ENCODE peak calls at places on chromosome 1, in six cellular contexts. V, Q, W, R, Y and N are unnamed samples. For H3K9me3 and H3K27me3, the result is how much of the 10 kb centered on the place peaks cover.

GRCh38 chr1:33586111-33586510 is 113.7 kb downstream of the ZSCAN20 start:
- DNase-seq in W (no peak), Q (no peak), R (no peak), Y (peak), V (no peak), N (no peak)

GRCh38 chr1:5705751-5706150 is 286.5 kb downstream of the NPHP4 start:
- DNase-seq in Q (no peak), R (no peak), W (no peak), V (no peak), Y (no peak), N (no peak)

GRCh38 chr1:116777831-116778830 is 23.9 kb downstream of the CD2 start:
- DNase-seq in Q (no peak), R (no peak), Y (peak), V (no peak), W (no peak), N (no peak)

GRCh38 chr1:51906306-51907078 is 28.0 kb upstream of the NRDC start:
- DNase-seq in R (no peak), Y (peak), W (no peak), Q (no peak), V (no peak), N (no peak)

GRCh38 chr1:28781305-28781704 is 30.7 kb upstream of the OPRD1 start:
- DNase-seq in R (no peak), W (no peak), Q (no peak), Y (no peak), V (no peak), N (no peak)

GRCh38 chr1:245874942-245875580 is 632.0 kb downstream of the SMYD3 start:
- DNase-seq in W (no peak), V (peak), Y (no peak), Q (peak), R (no peak), N (no peak)

GRCh38 chr1:16614361-16615252 is 1.2 kb upstream of the NBPF1 start:
- DNase-seq in Q (no peak), R (peak), V (peak), W (peak), Y (no peak), N (peak)

GRCh38 chr1:113534875-113535274 is 144.6 kb downstream of the MAGI3 start:
- DNase-seq in W (no peak), V (no peak), Q (no peak), R (no peak), Y (no peak), N (no peak)

GRCh38 chr1:94130851-94131595 is 10.1 kb upstream of the ABCA4 start:
- DNase-seq in R (no peak), Y (peak), V (no peak), Q (no peak), W (no peak), N (no peak)

GRCh38 chr1:9719978-9720722 is 68.6 kb downstream of the PIK3CD start:
- DNase-seq in Q (no peak), W (no peak), R (peak), Y (no peak), V (no peak), N (no peak)

GRCh38 chr1:110187139-110187890 is 22.8 kb upstream of the KCNC4 start:
- DNase-seq in V (no peak), Y (peak), W (no peak), Q (no peak), R (no peak), N (peak)

GRCh38 chr1:243549791-243550190 is 293.9 kb downstream of the SDCCAG8 start:
- DNase-seq in W (no peak), Q (no peak), Y (no peak), V (no peak), R (no peak), N (no peak)

GRCh38 chr1:201540846-201541735 is 2.2 kb downstream of the NAV1 start:
- DNase-seq in Y (no peak), W (no peak), Q (no peak), R (no peak), V (no peak), N (no peak)

GRCh38 chr1:202802998-202803932 is 5.0 kb downstream of the KDM5B start:
- DNase-seq in W (no peak), Y (peak), Q (no peak), V (no peak), R (no peak), N (no peak)

GRCh38 chr1:71565267-71565666 is 484.4 kb upstream of the ZRANB2 start:
- DNase-seq in V (no peak), R (no peak), W (no peak), Q (peak), Y (no peak), N (no peak)

GRCh38 chr1:225465793-225466517 is 38.1 kb upstream of the LBR start:
- DNase-seq in W (no peak), V (no peak), Y (no peak), Q (no peak), R (no peak), N (no peak)

GRCh38 chr1:51955797-51956527 is 34.5 kb downstream of the RAB3B start:
- DNase-seq in Q (no peak), V (no peak), W (no peak), Y (no peak), R (peak), N (no peak)

GRCh38 chr1:151618470-151618869 is 6.6 kb downstream of the SNX27 start:
- DNase-seq in Q (no peak), R (no peak), V (no peak), Y (no peak), W (no peak), N (no peak)

GRCh38 chr1:241612533-241613505 is 27.4 kb downstream of the CHML start:
- DNase-seq in Q (no peak), R (no peak), V (no peak), W (no peak), Y (peak), N (no peak)

GRCh38 chr1:44084998-44085675 is 33.5 kb upstream of the KLF17 start:
- DNase-seq in R (no peak), Y (peak), Q (no peak), V (no peak), W (no peak), N (no peak)

GRCh38 chr1:19477284-19478240 is 7.8 kb downstream of the CAPZB start:
- DNase-seq in Q (no peak), R (no peak), V (peak), W (no peak), Y (no peak), N (peak)

GRCh38 chr1:178643871-178644270 is 81.2 kb upstream of the RALGPS2 start:
- DNase-seq in W (no peak), Y (no peak), V (no peak), Q (no peak), R (no peak), N (no peak)

GRCh38 chr1:113931456-113931855 is 2.3 kb downstream of the HIPK1 start:
- DNase-seq in Q (no peak), R (no peak), W (no peak), V (no peak), Y (peak), N (no peak)

GRCh38 chr1:9295884-9296283 is 3.2 kb downstream of the SPSB1 start:
- DNase-seq in W (no peak), Y (no peak), V (no peak), R (no peak), Q (no peak), N (no peak)

GRCh38 chr1:54884135-54884586 is 2.8 kb downstream of the DHCR24 start:
- DNase-seq in V (no peak), Y (no peak), Q (no peak), W (no peak), R (no peak), N (no peak)

GRCh38 chr1:117095237-117095636 is 26.3 kb downstream of the TRIM45 start:
- DNase-seq in V (no peak), Q (no peak), R (no peak), W (no peak), Y (no peak), N (no peak)

GRCh38 chr1:4756851-4757580 is 102.6 kb downstream of the AJAP1 start:
- DNase-seq in Q (no peak), V (no peak), R (no peak), Y (no peak), W (no peak), N (no peak)

GRCh38 chr1:206461602-206462455 is 8.4 kb upstream of the IKBKE start:
- DNase-seq in W (no peak), V (peak), Q (peak), R (peak), Y (peak), N (peak)

GRCh38 chr1:42380617-42381423 is at the start of gene RIMKLA:
- DNase-seq in W (no peak), Y (peak), R (peak), V (peak), Q (peak), N (peak)

GRCh38 chr1:150464422-150464826 is 22.8 kb upstream of the TARS2 start:
- DNase-seq in R (peak), V (peak), Q (peak), Y (peak), W (no peak), N (no peak)

GRCh38 chr1:92486251-92487077 is at the start of gene GFI1:
- DNase-seq in R (peak), Y (no peak), Q (peak), V (peak), W (no peak), N (peak)

GRCh38 chr1:86205741-86206140 is 49.2 kb upstream of the COL24A1 start:
- DNase-seq in R (no peak), Q (no peak), V (no peak), W (no peak), Y (no peak), N (no peak)

GRCh38 chr1:50704126-50704525 is 255.9 kb downstream of the FAF1 start:
- DNase-seq in Y (peak), V (no peak), R (peak), Q (no peak), W (no peak), N (no peak)

DNA sequence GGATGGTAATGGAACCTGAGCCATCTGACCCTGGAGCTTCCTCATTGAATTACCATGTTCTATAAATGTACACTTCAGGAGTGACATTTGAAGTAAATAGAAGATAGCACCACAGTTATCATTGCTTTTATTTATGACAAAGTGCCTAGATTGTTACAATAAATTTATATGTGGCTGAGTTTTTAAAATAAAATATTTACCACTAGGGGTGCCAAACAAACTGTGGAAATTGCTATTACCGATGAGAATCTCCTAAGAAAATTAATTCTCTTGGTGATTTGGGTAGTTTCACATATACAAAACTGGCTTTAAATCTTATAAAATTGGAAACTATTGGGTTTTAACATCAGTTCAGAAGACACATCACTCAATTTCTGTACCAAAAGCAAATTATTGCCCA is 1.4 kb upstream of the TNR start:
- DNase-seq in R (no peak), V (no peak), Q (no peak), Y (peak), W (no peak), N (no peak)
- TF ChIP-seq CTCF in R (peak), V (peak), Q (peak), Y (peak), W (no peak), N (no peak)

GRCh38 chr1:88917321-88918025 is 26.1 kb upstream of the GTF2B start:
- DNase-seq in R (no peak), Y (no peak), Q (no peak), V (no peak), W (no peak), N (no peak)
- H3K9me3 ChIP-seq in R (under half), Y (under half), Q (under half), V (under half), W (under half), N (under half)

GRCh38 chr1:214824758-214825157 is 221.8 kb downstream of the CENPF start:
- DNase-seq in Y (peak), R (no peak), W (no peak), Q (no peak), V (no peak), N (no peak)
- H3K27me3 ChIP-seq in Y (under half), R (under half), W (under half), Q (under half), V (under half), N (under half)

GRCh38 chr1:26692211-26692792 is 3.5 kb upstream of the ARID1A start:
- DNase-seq in Y (peak), Q (peak), W (peak), R (peak), V (peak), N (peak)
- TF ChIP-seq CTCF in Y (peak), Q (no peak), W (no peak), R (peak), V (peak), N (peak)

GRCh38 chr1:2988256-2988655 is 33.0 kb upstream of the ACTRT2 start:
- DNase-seq in Q (no peak), W (peak), R (no peak), V (peak), Y (no peak), N (no peak)

GRCh38 chr1:2989185-2989584 is 32.1 kb upstream of the ACTRT2 start:
- DNase-seq in Y (no peak), Q (no peak), W (peak), R (no peak), V (no peak), N (no peak)

GRCh38 chr1:2989976-2990375 is 31.3 kb upstream of the ACTRT2 start:
- DNase-seq in V (no peak), W (peak), Y (no peak), R (no peak), Q (no peak), N (peak)

GRCh38 chr1:2991753-2992495 is 29.3 kb upstream of the ACTRT2 start:
- DNase-seq in V (peak), Q (no peak), W (peak), R (no peak), Y (no peak), N (peak)

GRCh38 chr1:2990376-2991115 is 30.7 kb upstream of the ACTRT2 start:
- DNase-seq in Y (no peak), Q (no peak), W (peak), R (no peak), V (no peak), N (no peak)
- H3K9me3 ChIP-seq in Y (under half), Q (under half), W (under half), R (under half), V (under half), N (under half)